ENCODE peak calls at places on chromosomes 11 and 22, in ten cellular contexts. A is left lung; L is lower leg skin; J is lung; U is suprapubic skin; N is AG09309; B is CD8-positive, alpha-beta T cell; V is fibroblast of villous mesenchyme; C is A549; Y is adrenal gland. P is an unnamed sample.
A peak's percentile ranks its signal among the peaks of the same experiment; 100 is the strongest.

GRCh38 chr22:40714514-40714966 is 35.3 kb downstream of the MCHR1 start:
- DNase-seq in A (no peak), L (no peak), J (no peak), U (no peak), N (no peak), B (no peak), V (no peak), C (peak; percentile 78), Y (no peak), P (no peak)

GRCh38 chr22:22693531-22693884 is 49.1 kb downstream of the GGTLC2 start:
- DNase-seq in A (no peak), L (no peak), J (no peak), U (no peak), N (no peak), B (no peak), V (no peak), C (peak; percentile 35), Y (no peak), P (no peak)

GRCh38 chr11:86180415-86180814 is 64.1 kb upstream of the EED start:
- DNase-seq in A (no peak), L (no peak), J (no peak), U (no peak), N (no peak), B (no peak), V (no peak), C (no peak), Y (no peak), P (no peak)

GRCh38 chr22:44143596-44143995 is 37.1 kb upstream of the PARVG start:
- DNase-seq in A (no peak), L (no peak), J (no peak), U (no peak), N (no peak), B (no peak), V (no peak), C (no peak), Y (no peak), P (no peak)

GRCh38 chr11:2924821-2925675 is 4.2 kb downstream of the PHLDA2 start:
- DNase-seq in A (no peak), L (no peak), J (no peak), U (no peak), N (no peak), B (no peak), V (no peak), C (no peak), Y (no peak), P (no peak)

GRCh38 chr11:75429902-75430691 is 2.9 kb downstream of the KLHL35 start:
- DNase-seq in A (peak; percentile 63), L (no peak), J (peak; percentile 66), U (no peak), N (no peak), B (peak; percentile 39), V (peak; percentile 75), C (peak; percentile 76), Y (peak; percentile 56), P (peak; percentile 55)

GRCh38 chr11:47464479-47464878 is 15.5 kb upstream of the RAPSN start:
- DNase-seq in A (no peak), L (no peak), J (no peak), U (no peak), N (no peak), B (no peak), V (peak; percentile 45), C (no peak), Y (no peak), P (no peak)

GRCh38 chr11:93498099-93499040 is 44.8 kb downstream of the SMCO4 start:
- DNase-seq in A (no peak), L (no peak), J (no peak), U (no peak), N (no peak), B (no peak), V (peak; percentile 70), C (peak; percentile 6), Y (no peak), P (peak; percentile 83)

GRCh38 chr22:17853066-17853465 is 78.8 kb upstream of the BID start:
- DNase-seq in A (no peak), L (no peak), J (no peak), U (no peak), N (no peak), B (no peak), V (no peak), C (no peak), Y (no peak), P (no peak)

GRCh38 chr11:22903782-22904181 is 43.5 kb upstream of the CCDC179 start:
- DNase-seq in A (no peak), L (no peak), J (no peak), U (no peak), N (no peak), B (no peak), V (no peak), C (no peak), Y (no peak), P (no peak)

GRCh38 chr22:30574095-30574981 is at the start of gene GAL3ST1:
- DNase-seq in A (no peak), L (no peak), J (no peak), U (no peak), N (no peak), B (no peak), V (no peak), C (peak; percentile 58), Y (no peak), P (no peak)

GRCh38 chr22:39470462-39471335 is 13.9 kb downstream of the MGAT3 start:
- DNase-seq in A (no peak), L (no peak), J (no peak), U (no peak), N (no peak), B (no peak), V (peak; percentile 70), C (no peak), Y (no peak), P (no peak)

GRCh38 chr22:28542980-28543621 is 136.5 kb downstream of the TTC28 start:
- DNase-seq in A (no peak), L (no peak), J (no peak), U (no peak), N (no peak), B (no peak), V (no peak), C (no peak), Y (no peak), P (no peak)

GRCh38 chr11:111365722-111366559 is 13.1 kb downstream of the POU2AF1 start:
- DNase-seq in A (no peak), L (no peak), J (no peak), U (no peak), N (no peak), B (no peak), V (no peak), C (no peak), Y (no peak), P (no peak)

DNA sequence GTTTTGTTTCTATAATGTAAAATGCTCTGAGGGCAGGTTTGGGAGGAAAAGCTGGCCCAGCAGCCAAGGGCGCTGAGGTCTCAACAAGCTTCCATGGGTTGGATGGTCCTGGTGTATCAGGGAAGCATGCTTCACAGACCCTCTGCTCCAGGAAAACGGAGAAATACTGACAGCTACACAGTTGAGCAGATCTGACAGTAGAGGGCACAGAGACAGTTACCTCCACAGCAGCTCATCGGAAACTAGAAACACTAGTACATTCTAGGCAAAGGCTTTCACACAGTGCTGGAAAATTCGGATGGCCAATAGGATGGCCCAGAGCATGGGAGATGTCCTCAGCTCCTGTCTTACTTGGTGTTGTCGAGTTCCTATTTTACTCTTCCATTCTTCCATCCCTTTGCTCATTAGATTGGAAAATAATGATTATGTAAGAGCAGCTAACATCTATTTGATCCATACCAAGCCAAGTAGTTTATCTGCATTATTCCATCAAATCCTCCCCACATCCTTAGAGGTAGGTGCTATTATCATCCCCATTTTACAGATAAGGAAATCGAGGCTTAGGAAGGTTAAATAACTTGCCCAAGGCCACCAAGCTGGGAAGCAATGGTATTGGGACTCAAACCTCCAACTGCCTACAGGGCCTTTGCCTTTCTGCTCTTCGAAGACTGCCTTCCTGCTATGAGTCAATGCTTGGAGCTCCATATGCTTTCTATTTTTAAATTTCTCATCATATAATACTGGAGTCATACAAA is 28.3 kb downstream of the LMO2 start:
- DNase-seq in A (no peak), L (no peak), J (no peak), U (no peak), N (no peak), B (no peak), V (no peak), C (no peak), Y (no peak), P (no peak)
- TF ChIP-seq CTCF in A (no peak), L (no peak), J (no peak), U (no peak), N (no peak), B (no peak), V (no peak), C (no peak), Y (no peak), P (peak; percentile 6)

GRCh38 chr11:19577391-19577831 is 135.2 kb upstream of the NAV2 start:
- DNase-seq in A (no peak), L (no peak), J (no peak), U (no peak), N (no peak), B (no peak), V (no peak), C (no peak), Y (no peak), P (no peak)
- H3K4me3 ChIP-seq in A (no peak overlapping the region), L (no peak overlapping the region), J (no peak overlapping the region), U (no peak overlapping the region), N (no peak overlapping the region), B (no peak overlapping the region), V (no peak overlapping the region), C (no peak overlapping the region), Y (no peak overlapping the region), P (no peak overlapping the region)

GRCh38 chr11:69644071-69644961 is 3.4 kb downstream of the CCND1 start:
- DNase-seq in A (peak; percentile 88), L (no peak), J (peak; percentile 90), U (no peak), N (peak; percentile 55), B (no peak), V (peak; percentile 94), C (peak; percentile 79), Y (peak; percentile 84), P (peak; percentile 87)
- TF ChIP-seq CTCF in A (no peak), L (no peak), J (no peak), U (no peak), N (peak; percentile 40), B (no peak), V (peak; percentile 34), C (peak; percentile 27), Y (peak; percentile 41), P (peak; percentile 44)

GRCh38 chr22:36938886-36939285 is 25.5 kb downstream of the CSF2RB start:
- DNase-seq in A (no peak), L (no peak), J (no peak), U (no peak), N (no peak), B (no peak), V (no peak), C (no peak), Y (no peak), P (no peak)

GRCh38 chr22:36935694-36936093 is 22.3 kb downstream of the CSF2RB start:
- DNase-seq in A (no peak), L (no peak), J (no peak), U (no peak), N (no peak), B (no peak), V (no peak), C (no peak), Y (no peak), P (no peak)

GRCh38 chr22:36936362-36937116 is 23.1 kb downstream of the CSF2RB start:
- DNase-seq in A (no peak), L (no peak), J (peak; percentile 42), U (no peak), N (no peak), B (no peak), V (no peak), C (no peak), Y (no peak), P (no peak)

GRCh38 chr22:36938028-36938425 is 24.6 kb downstream of the CSF2RB start:
- DNase-seq in A (no peak), L (no peak), J (no peak), U (no peak), N (no peak), B (no peak), V (no peak), C (no peak), Y (no peak), P (no peak)

GRCh38 chr22:36937319-36938027 is 24.0 kb downstream of the CSF2RB start:
- DNase-seq in A (no peak), L (no peak), J (no peak), U (no peak), N (no peak), B (no peak), V (no peak), C (no peak), Y (no peak), P (no peak)
- H3K4me3 ChIP-seq in A (no peak overlapping the region), L (no peak overlapping the region), J (no peak overlapping the region), U (no peak overlapping the region), N (no peak overlapping the region), B (no peak overlapping the region), V (no peak overlapping the region), C (no peak overlapping the region), Y (no peak overlapping the region), P (no peak overlapping the region)